ENCODE peak calls at places on chromosome 16, in six cellular contexts. Q, A, N, D, M and X are unnamed samples.

GRCh38 chr16:86494565-86495356 is 15.6 kb upstream of the FOXF1 start:
- DNase-seq in N (no peak), M (no peak), Q (no peak), A (no peak), D (no peak), X (no peak)

GRCh38 chr16:23948949-23949392 is 113.2 kb downstream of the PRKCB start:
- DNase-seq in Q (no peak), D (peak), N (no peak), M (no peak), A (no peak), X (no peak)

GRCh38 chr16:23282508-23282907 is 19.6 kb upstream of the SCNN1B start:
- DNase-seq in M (no peak), A (peak), Q (no peak), D (no peak), N (no peak), X (no peak)

GRCh38 chr16:12079411-12079965 is 103.0 kb downstream of the SNX29 start:
- DNase-seq in A (no peak), M (no peak), Q (no peak), N (no peak), D (no peak), X (no peak)

GRCh38 chr16:71414038-71414437 is 27.8 kb downstream of the TLE7 start:
- DNase-seq in Q (no peak), N (no peak), D (no peak), M (no peak), A (no peak), X (no peak)

GRCh38 chr16:22141746-22142145 is 20.6 kb upstream of the SDR42E2 start:
- DNase-seq in M (no peak), A (peak), D (no peak), N (peak), Q (no peak), X (no peak)

GRCh38 chr16:2388875-2389433 is 40.3 kb upstream of the CCNF start:
- DNase-seq in D (no peak), N (peak), A (peak), Q (no peak), M (no peak), X (no peak)

GRCh38 chr16:10812352-10813122 is 6.1 kb downstream of the TVP23A start:
- DNase-seq in Q (no peak), M (no peak), N (no peak), A (no peak), D (no peak), X (no peak)

GRCh38 chr16:80063028-80063767 is 462.7 kb upstream of the MAF start:
- DNase-seq in N (no peak), M (no peak), Q (no peak), D (no peak), A (no peak), X (no peak)

GRCh38 chr16:73028721-73029361 is 19.1 kb downstream of the ZFHX3 start:
- DNase-seq in M (no peak), D (no peak), N (no peak), Q (no peak), A (peak), X (no peak)

GRCh38 chr16:3101841-3102470 is 2.9 kb upstream of the ZSCAN10 start:
- DNase-seq in Q (no peak), M (no peak), N (no peak), A (no peak), D (no peak), X (no peak)

GRCh38 chr16:89376812-89377445 is 113.4 kb downstream of the ANKRD11 start:
- DNase-seq in M (no peak), A (no peak), D (no peak), N (no peak), Q (no peak), X (no peak)

GRCh38 chr16:69930117-69930776 is 20.9 kb upstream of the CLEC18A start:
- DNase-seq in D (peak), Q (no peak), M (peak), N (peak), A (peak), X (peak)

GRCh38 chr16:66274335-66275110 is 92.0 kb upstream of the CDH5 start:
- DNase-seq in A (peak), Q (no peak), M (no peak), N (peak), D (no peak), X (no peak)

GRCh38 chr16:87733190-87733589 is 32.6 kb downstream of the KLHDC4 start:
- DNase-seq in D (no peak), M (no peak), Q (no peak), N (no peak), A (no peak), X (no peak)

GRCh38 chr16:89001117-89002027 is 24.4 kb upstream of the CBFA2T3 start:
- DNase-seq in M (no peak), D (no peak), Q (no peak), A (no peak), N (no peak), X (no peak)

GRCh38 chr16:11361751-11362742 is 16.8 kb downstream of the RMI2 start:
- DNase-seq in D (no peak), Q (no peak), N (peak), A (no peak), M (no peak), X (no peak)

GRCh38 chr16:89040861-89041570 is 52.6 kb upstream of the ACSF3 start:
- DNase-seq in M (no peak), D (no peak), A (no peak), N (no peak), Q (no peak), X (no peak)

GRCh38 chr16:81458827-81459598 is 14.4 kb downstream of the CMIP start:
- DNase-seq in N (no peak), M (no peak), D (no peak), Q (no peak), A (no peak), X (no peak)

GRCh38 chr16:642189-643049 is 791 bp downstream of the MCRIP2 start:
- DNase-seq in M (peak), Q (no peak), N (peak), A (no peak), D (peak), X (no peak)

GRCh38 chr16:85871756-85872155 is 27.2 kb upstream of the IRF8 start:
- DNase-seq in A (no peak), D (no peak), N (no peak), Q (no peak), M (no peak), X (no peak)

GRCh38 chr16:85569615-85570212 is 43.4 kb upstream of the GSE1 start:
- DNase-seq in A (peak), N (peak), D (peak), Q (no peak), M (peak), X (no peak)

GRCh38 chr16:12265168-12265567 is 288.6 kb downstream of the SNX29 start:
- DNase-seq in N (no peak), M (no peak), A (no peak), Q (no peak), D (no peak), X (no peak)

GRCh38 chr16:35798885-35799426 is 2339.5 kb downstream of the TP53TG3F start:
- DNase-seq in A (no peak), M (no peak), N (no peak), Q (no peak), D (no peak), X (no peak)

GRCh38 chr16:53207810-53208752 is 153.3 kb downstream of the CHD9 start:
- DNase-seq in N (peak), M (peak), D (no peak), Q (peak), A (peak), X (peak)

GRCh38 chr16:20928774-20929411 is 28.3 kb downstream of the LYRM1 start:
- DNase-seq in D (no peak), Q (no peak), N (no peak), M (no peak), A (no peak), X (no peak)

GRCh38 chr16:50942143-50942542 is 200.3 kb downstream of the CYLD start:
- DNase-seq in Q (no peak), M (no peak), D (no peak), N (no peak), A (no peak), X (no peak)

GRCh38 chr16:66927012-66927436 is 1.7 kb upstream of the RRAD start:
- DNase-seq in M (peak), A (peak), D (no peak), N (peak), Q (no peak), X (peak)